ENCODE peak calls at places on chromosomes 13 and 19, in ten cellular contexts. I is suprapubic skin, F is foreskin keratinocyte, D is spleen, L is PC-9, U is pancreas, J is left ventricle myocardium inferior, K is type B pancreatic cell, W is AG04449, S is bronchial epithelial cell. R is an unnamed sample.

GRCh38 chr13:99196466-99197256 is 4.0 kb upstream of the UBAC2 start:
- DNase-seq in D (no peak), I (no peak), F (no peak), U (no peak), W (no peak), K (no peak), S (peak), J (no peak), L (peak), R (no peak)

GRCh38 chr13:36965767-36966166 is 33.4 kb downstream of the ALG5 start:
- DNase-seq in W (peak), F (peak), L (peak), J (no peak), D (no peak), K (no peak), U (no peak), I (no peak), S (peak), R (no peak)

GRCh38 chr19:5186293-5187050 is 154.1 kb downstream of the PTPRS start:
- DNase-seq in F (peak), I (no peak), U (no peak), S (peak), W (peak), D (no peak), J (no peak), L (no peak), K (no peak), R (no peak)

GRCh38 chr19:32691952-32692726 is 518 bp downstream of the NUDT19 start:
- DNase-seq in J (peak), I (peak), D (peak), S (peak), W (no peak), F (peak), K (no peak), L (peak), U (peak), R (peak)

GRCh38 chr19:33260628-33261418 is 35.2 kb upstream of the SLC7A10 start:
- DNase-seq in L (no peak), D (peak), S (no peak), I (no peak), U (no peak), J (peak), K (no peak), F (no peak), W (no peak), R (no peak)

GRCh38 chr19:16325671-16326400 is 1.2 kb downstream of the KLF2 start:
- DNase-seq in I (peak), J (no peak), U (peak), D (peak), F (no peak), K (no peak), L (no peak), S (no peak), W (no peak), R (peak)

GRCh38 chr19:54674021-54674617 is 11.3 kb downstream of the LILRB4 start:
- DNase-seq in S (peak), U (no peak), I (no peak), J (no peak), L (peak), W (no peak), D (no peak), F (no peak), K (no peak), R (no peak)

GRCh38 chr19:18385675-18386542 is at the start of gene GDF15:
- DNase-seq in F (no peak), S (peak), U (peak), D (peak), K (peak), W (no peak), L (peak), J (peak), I (peak), R (peak)

GRCh38 chr13:68107667-68108066 is 877.5 kb upstream of the PCDH9 start:
- DNase-seq in W (no peak), D (no peak), S (no peak), K (no peak), U (no peak), F (no peak), I (no peak), L (no peak), J (no peak), R (no peak)

GRCh38 chr13:43865892-43866291 is 13.6 kb downstream of the CCDC122 start:
- DNase-seq in W (no peak), F (peak), D (no peak), J (no peak), S (peak), I (no peak), U (no peak), L (no peak), K (no peak), R (no peak)

GRCh38 chr19:13165091-13165997 is 15.1 kb downstream of the IER2 start:
- DNase-seq in U (no peak), I (no peak), S (no peak), D (no peak), L (no peak), F (no peak), W (no peak), K (no peak), J (no peak), R (no peak)
- TF ChIP-seq CTCF in U (no peak), I (no peak), S (no peak), D (no peak), L (no peak), F (no peak), W (no peak), K (no peak), J (no peak), R (no peak)

GRCh38 chr19:50916069-50916468 is 4.9 kb upstream of the KLK4 start:
- DNase-seq in W (no peak), J (no peak), L (no peak), D (no peak), F (no peak), U (no peak), I (no peak), K (no peak), S (no peak), R (no peak)
- TF ChIP-seq CTCF in W (no peak), J (no peak), L (no peak), D (no peak), F (no peak), U (no peak), I (no peak), K (no peak), S (no peak), R (no peak)

GRCh38 chr19:31555634-31556215 is 206.5 kb upstream of the TSHZ3 start:
- DNase-seq in K (no peak), W (no peak), L (no peak), F (no peak), J (no peak), I (no peak), D (no peak), S (no peak), U (no peak), R (no peak)
- TF ChIP-seq CTCF in K (peak), W (no peak), L (no peak), F (no peak), J (no peak), I (no peak), D (no peak), S (no peak), U (no peak), R (no peak)

DNA sequence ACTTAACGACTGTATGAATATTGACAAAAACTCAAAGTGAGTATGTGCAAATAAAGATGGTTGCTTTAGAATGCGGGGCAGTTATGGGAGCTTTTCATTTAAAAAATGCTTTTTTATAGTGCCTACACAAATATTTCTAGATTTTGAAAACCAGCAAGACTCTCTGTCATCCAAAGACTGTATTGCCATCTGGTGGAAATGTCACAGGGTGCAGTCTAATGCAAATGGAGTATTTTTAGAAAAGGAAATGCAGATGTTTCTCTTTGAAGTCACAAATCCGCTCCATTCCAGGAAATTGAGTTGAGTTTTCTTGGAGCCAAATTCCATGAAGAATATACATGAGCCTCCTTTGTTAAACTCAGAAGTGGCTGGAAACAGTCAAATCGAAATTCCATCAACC is 2.3 kb upstream of the C1QTNF9B start:
- DNase-seq in W (no peak), D (no peak), L (peak), S (peak), U (no peak), J (no peak), K (no peak), I (no peak), F (no peak), R (no peak)
- TF ChIP-seq CTCF in W (peak), D (peak), L (no peak), S (peak), U (no peak), J (peak), K (peak), I (peak), F (peak), R (peak)

GRCh38 chr19:8585057-8585893 is 8.0 kb upstream of the MYO1F start:
- DNase-seq in S (no peak), D (no peak), K (no peak), U (no peak), I (no peak), W (no peak), L (no peak), J (no peak), F (no peak), R (no peak)
- TF ChIP-seq CTCF in S (no peak), D (no peak), K (no peak), U (no peak), I (no peak), W (no peak), L (no peak), J (no peak), F (no peak), R (no peak)

DNA sequence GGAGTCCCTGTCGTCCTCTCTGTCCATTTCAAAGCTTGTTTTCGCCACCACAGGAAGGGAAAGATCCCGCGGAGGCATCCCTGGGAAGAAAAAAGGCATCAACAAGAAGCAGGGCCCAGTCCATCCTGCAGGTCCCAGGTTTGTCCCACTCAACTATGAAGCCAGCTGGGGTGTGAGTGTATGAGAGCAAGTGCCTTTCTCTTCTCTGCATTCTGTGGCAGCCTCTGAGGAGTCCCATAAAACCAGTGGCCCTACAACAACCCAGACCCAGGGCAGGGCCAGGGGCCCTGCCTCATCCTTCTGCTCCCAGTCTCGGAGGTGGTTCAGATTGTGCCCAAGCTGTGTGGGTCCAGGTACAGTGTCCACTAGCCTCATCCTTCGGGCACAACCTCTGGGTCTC is 18.9 kb downstream of the PEG3 start:
- DNase-seq in L (no peak), I (no peak), K (no peak), D (no peak), U (no peak), J (no peak), S (no peak), W (no peak), F (no peak), R (no peak)
- TF ChIP-seq CTCF in L (no peak), I (no peak), K (no peak), D (no peak), U (no peak), J (no peak), S (no peak), W (no peak), F (no peak), R (no peak)

R was measured in glutamatergic neuron.